ENCODE peak calls at places on chromosome 6, in ten cellular contexts. F, D, Z, H, N, A, K, X, T and W are unnamed samples.

GRCh38 chr6:1611572-1612385 is 2.1 kb downstream of the FOXC1 start:
- DNase-seq in K (no peak), A (no peak), X (no peak), T (no peak), F (no peak), Z (peak; percentile 60), D (peak; percentile 74), N (peak; percentile 12), H (peak; percentile 36), W (peak; percentile 32)

GRCh38 chr6:25961619-25962367 is 809 bp upstream of the TRIM38 start:
- DNase-seq in D (no peak), H (no peak), T (no peak), N (no peak), F (no peak), A (no peak), K (no peak), X (no peak), Z (no peak), W (no peak)

GRCh38 chr6:105111093-105111492 is 68.7 kb downstream of the POPDC3 start:
- DNase-seq in Z (no peak), A (no peak), F (no peak), K (no peak), H (no peak), T (no peak), N (no peak), X (no peak), D (no peak), W (no peak)

GRCh38 chr6:132133734-132134490 is 182.7 kb upstream of the CCN2 start:
- DNase-seq in T (peak; percentile 15), K (peak; percentile 71), F (no peak), X (no peak), A (no peak), Z (no peak), N (no peak), D (no peak), H (no peak), W (no peak)

GRCh38 chr6:159490298-159490937 is 202.6 kb downstream of the SOD2 start:
- DNase-seq in X (no peak), A (no peak), H (no peak), N (peak; percentile 49), K (no peak), Z (no peak), D (no peak), F (no peak), T (peak; percentile 58), W (peak; percentile 26)

GRCh38 chr6:131400054-131400781 is 172.8 kb upstream of the ARG1 start:
- DNase-seq in K (no peak), A (no peak), D (no peak), T (no peak), X (no peak), Z (peak; percentile 83), H (peak; percentile 84), F (no peak), N (no peak), W (no peak)

GRCh38 chr6:114096553-114097172 is 125.7 kb upstream of the HDAC2 start:
- DNase-seq in A (no peak), X (peak; percentile 6), F (no peak), Z (peak; percentile 39), H (peak; percentile 52), D (no peak), K (no peak), T (no peak), N (no peak), W (no peak)

GRCh38 chr6:36290668-36291620 is 21.1 kb downstream of the PNPLA1 start:
- DNase-seq in N (no peak), K (no peak), H (peak; percentile 23), X (no peak), F (peak; percentile 77), T (no peak), A (no peak), Z (peak; percentile 54), D (no peak), W (no peak)

GRCh38 chr6:106618324-106618723 is 11.0 kb downstream of the RTN4IP1 start:
- DNase-seq in X (no peak), K (no peak), Z (no peak), N (no peak), A (no peak), H (no peak), D (no peak), T (no peak), F (no peak), W (no peak)
- H3K4me1 ChIP-seq in X (no peaks in the 10 kb centered on the region), K (no peaks in the 10 kb centered on the region), Z (no peaks in the 10 kb centered on the region), N (no peaks in the 10 kb centered on the region), A (no peaks in the 10 kb centered on the region), H (no peaks in the 10 kb centered on the region), D (no peaks in the 10 kb centered on the region), T (no peaks in the 10 kb centered on the region), F (no peaks in the 10 kb centered on the region), W (no peaks in the 10 kb centered on the region)

GRCh38 chr6:8014947-8015346 is 49.2 kb downstream of the BLOC1S5 start:
- DNase-seq in T (peak; percentile 29), F (no peak), A (no peak), D (no peak), X (no peak), K (no peak), N (no peak), Z (no peak), H (peak; percentile 7), W (no peak)

GRCh38 chr6:8017705-8018104 is 46.5 kb downstream of the BLOC1S5 start:
- DNase-seq in Z (no peak), K (no peak), H (no peak), X (no peak), N (no peak), A (no peak), T (no peak), F (no peak), D (no peak), W (no peak)

GRCh38 chr6:8020083-8020482 is 44.1 kb downstream of the BLOC1S5 start:
- DNase-seq in Z (no peak), D (no peak), T (no peak), F (no peak), N (no peak), X (no peak), H (no peak), A (no peak), K (no peak), W (no peak)

GRCh38 chr6:8013763-8014162 is 50.4 kb downstream of the BLOC1S5 start:
- DNase-seq in Z (no peak), N (no peak), F (no peak), T (no peak), K (no peak), X (no peak), D (no peak), H (no peak), A (no peak), W (no peak)

DNA sequence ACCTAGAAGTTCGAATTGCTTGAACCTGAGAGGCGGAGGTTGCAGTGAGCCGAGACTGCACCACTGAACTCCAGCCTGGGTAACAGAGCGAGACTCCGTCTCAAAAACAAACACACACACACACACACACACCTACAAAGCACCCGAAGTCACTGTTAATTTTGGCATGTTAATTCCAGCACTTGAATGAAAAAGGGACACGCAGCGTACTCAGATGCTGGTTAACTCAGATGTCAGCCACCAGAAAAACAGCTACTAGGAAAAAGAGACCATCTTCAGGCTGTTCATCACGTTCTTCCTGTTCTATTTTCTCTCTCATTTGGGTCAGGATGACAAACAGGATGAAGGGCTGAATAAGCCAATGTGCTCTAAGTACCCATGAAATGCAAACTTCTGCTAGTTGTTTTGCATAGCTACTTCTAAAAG is 46.9 kb downstream of the BLOC1S5 start:
- DNase-seq in H (no peak), K (no peak), T (no peak), D (no peak), F (no peak), A (no peak), N (no peak), X (no peak), Z (no peak), W (no peak)
- H3K4me3 ChIP-seq in H (no peak overlapping the region), K (no peak overlapping the region), T (no peak overlapping the region), D (peak overlapping the region; percentile 52), F (no peak overlapping the region), A (peak overlapping the region; percentile 8), N (no peak overlapping the region), X (no peak overlapping the region), Z (no peak overlapping the region), W (no peak overlapping the region)

GRCh38 chr6:135185483-135185882 is 4.4 kb downstream of the MYB start:
- DNase-seq in K (no peak), X (no peak), H (no peak), Z (no peak), N (no peak), T (no peak), F (no peak), A (no peak), D (no peak), W (no peak)

GRCh38 chr6:135186255-135186654 is 5.1 kb downstream of the MYB start:
- DNase-seq in F (no peak), X (no peak), H (no peak), K (no peak), T (no peak), A (no peak), N (no peak), D (no peak), Z (no peak), W (no peak)

GRCh38 chr6:135189344-135189743 is 8.2 kb downstream of the MYB start:
- DNase-seq in H (no peak), A (no peak), T (no peak), Z (no peak), F (no peak), D (no peak), X (no peak), K (no peak), N (no peak), W (no peak)

GRCh38 chr6:135188718-135189117 is 7.6 kb downstream of the MYB start:
- DNase-seq in K (no peak), N (no peak), H (no peak), X (no peak), F (no peak), Z (no peak), D (no peak), T (no peak), A (no peak), W (no peak)

GRCh38 chr6:135187372-135187771 is 6.3 kb downstream of the MYB start:
- DNase-seq in D (no peak), X (no peak), F (no peak), N (no peak), H (no peak), A (no peak), T (no peak), Z (no peak), K (no peak), W (no peak)
- H3K27ac ChIP-seq in D (no peak overlapping the region), X (no peak overlapping the region), F (no peak overlapping the region), N (no peak overlapping the region), H (no peak overlapping the region), A (no peak overlapping the region), T (no peak overlapping the region), Z (no peak overlapping the region), K (no peak overlapping the region), W (no peak overlapping the region)

GRCh38 chr6:15331143-15331542 is 85.3 kb downstream of the JARID2 start:
- DNase-seq in D (no peak), N (no peak), T (peak; percentile 23), Z (no peak), H (peak; percentile 37), F (no peak), A (no peak), X (no peak), K (no peak), W (no peak)

GRCh38 chr6:15331629-15332241 is 85.9 kb downstream of the JARID2 start:
- DNase-seq in F (no peak), D (no peak), K (no peak), X (no peak), Z (no peak), N (no peak), A (no peak), T (no peak), H (no peak), W (no peak)

GRCh38 chr6:15330174-15330934 is 84.5 kb downstream of the JARID2 start:
- DNase-seq in Z (no peak), F (no peak), X (no peak), H (peak; percentile 28), K (no peak), T (no peak), N (no peak), D (no peak), A (no peak), W (no peak)

GRCh38 chr6:15335385-15335784 is 89.5 kb downstream of the JARID2 start:
- DNase-seq in N (no peak), X (no peak), K (no peak), D (no peak), F (no peak), T (no peak), A (no peak), Z (no peak), H (no peak), W (no peak)

GRCh38 chr6:15332441-15332840 is 86.6 kb downstream of the JARID2 start:
- DNase-seq in F (no peak), X (no peak), A (no peak), H (no peak), T (no peak), K (no peak), D (no peak), N (no peak), Z (peak; percentile 92), W (no peak)
- H3K4me1 ChIP-seq in F (no peaks in the 10 kb centered on the region), X (peaks cover 57% of the 10 kb centered on the region), A (no peaks in the 10 kb centered on the region), H (peaks cover 32% of the 10 kb centered on the region), T (peaks cover 55% of the 10 kb centered on the region), K (peaks cover 18% of the 10 kb centered on the region), D (no peaks in the 10 kb centered on the region), N (peaks cover 19% of the 10 kb centered on the region), Z (peaks cover 24% of the 10 kb centered on the region), W (peaks cover 76% of the 10 kb centered on the region)